ENCODE peak calls at places on chromosomes 3 and 15, in nine cellular contexts. G is lower lobe of right lung; E is PC-9; O is HCT116; B is IMR-90; Q is mammary epithelial cell; S is left ventricle myocardium inferior; T is CD8-positive, alpha-beta T cell; P is tibial nerve. V is an unnamed sample.

GRCh38 chr3:170477395-170477794 is 58.7 kb downstream of the CLDN11 start:
- DNase-seq in B (peak), E (no peak), Q (peak), P (no peak), T (no peak), O (no peak), S (no peak), G (no peak), V (no peak)

GRCh38 chr15:71375934-71376333 is 260.7 kb downstream of the THSD4 start:
- DNase-seq in S (no peak), E (no peak), P (no peak), O (no peak), B (peak), T (no peak), Q (peak), G (no peak), V (no peak)

GRCh38 chr15:89665449-89666146 is 10.3 kb upstream of the KIF7 start:
- DNase-seq in E (peak), B (peak), Q (no peak), T (no peak), P (no peak), S (peak), G (peak), O (no peak), V (peak)

GRCh38 chr3:58469096-58469495 is 22.8 kb upstream of the KCTD6 start:
- DNase-seq in Q (no peak), E (no peak), S (no peak), O (no peak), T (no peak), P (no peak), G (no peak), B (no peak), V (no peak)

GRCh38 chr3:186281172-186281571 is 80.9 kb downstream of the DGKG start:
- DNase-seq in P (no peak), S (no peak), B (peak), O (no peak), T (no peak), Q (peak), E (no peak), G (no peak), V (no peak)

GRCh38 chr3:13785853-13786455 is 93.9 kb downstream of the WNT7A start:
- DNase-seq in P (no peak), Q (no peak), B (no peak), E (no peak), S (no peak), O (no peak), G (peak), T (no peak), V (no peak)

GRCh38 chr3:126354776-126355175 is 2.4 kb downstream of the KLF15 start:
- DNase-seq in P (peak), Q (no peak), S (no peak), G (peak), T (no peak), O (no peak), E (no peak), B (no peak), V (no peak)

GRCh38 chr3:124759666-124760401 is 29.6 kb downstream of the UMPS start:
- DNase-seq in T (no peak), O (no peak), G (no peak), E (no peak), S (no peak), Q (no peak), P (no peak), B (peak), V (no peak)

GRCh38 chr3:21894459-21895083 is 143.6 kb upstream of the ZNF385D start:
- DNase-seq in E (no peak), B (peak), S (no peak), O (no peak), P (no peak), T (no peak), Q (no peak), G (no peak), V (peak)

GRCh38 chr3:99933971-99934750 is 116.5 kb downstream of the CMSS1 start:
- DNase-seq in S (no peak), E (no peak), G (no peak), Q (no peak), O (no peak), P (no peak), T (no peak), B (no peak), V (no peak)

GRCh38 chr3:125052671-125053303 is 3.0 kb downstream of the HEG1 start:
- DNase-seq in O (no peak), G (no peak), S (no peak), E (no peak), B (peak), P (no peak), Q (peak), T (no peak), V (no peak)

GRCh38 chr15:27095809-27096580 is 125.0 kb downstream of the GABRG3 start:
- DNase-seq in B (no peak), E (no peak), Q (no peak), T (no peak), S (no peak), G (no peak), O (no peak), P (no peak), V (no peak)

GRCh38 chr3:144033863-144034262 is 62.2 kb downstream of the DIPK2A start:
- DNase-seq in Q (no peak), T (no peak), B (no peak), P (no peak), E (no peak), O (no peak), S (no peak), G (no peak), V (no peak)

GRCh38 chr3:157088506-157089454 is 71.2 kb downstream of the CCNL1 start:
- DNase-seq in E (peak), G (peak), P (peak), Q (peak), O (peak), B (peak), S (peak), T (peak), V (peak)

GRCh38 chr3:161913786-161914389 is 417.3 kb downstream of the OTOL1 start:
- DNase-seq in B (peak), T (no peak), G (no peak), P (no peak), Q (peak), E (no peak), S (no peak), O (no peak), V (peak)

GRCh38 chr3:71056327-71056726 is 527.2 kb downstream of the FOXP1 start:
- DNase-seq in O (no peak), E (no peak), T (no peak), B (peak), P (no peak), Q (peak), S (no peak), G (no peak), V (peak)

GRCh38 chr3:81927811-81928210 is 166.4 kb upstream of the GBE1 start:
- DNase-seq in P (no peak), O (no peak), G (no peak), T (no peak), Q (no peak), E (no peak), S (no peak), B (no peak), V (no peak)

GRCh38 chr3:178100881-178101280 is 435.4 kb upstream of the KCNMB2 start:
- DNase-seq in O (no peak), S (no peak), Q (no peak), G (no peak), B (no peak), E (no peak), P (no peak), T (no peak), V (no peak)

GRCh38 chr15:29747837-29748417 is 74.3 kb downstream of the TJP1 start:
- DNase-seq in P (no peak), Q (no peak), S (no peak), B (peak), O (peak), T (no peak), E (no peak), G (no peak), V (peak)

GRCh38 chr15:90035835-90036220 is 34.7 kb downstream of the ZNF710 start:
- DNase-seq in T (no peak), P (no peak), E (no peak), B (no peak), O (no peak), G (peak), Q (no peak), S (no peak), V (no peak)

GRCh38 chr3:23162939-23163338 is 40.2 kb upstream of the UBE2E2 start:
- DNase-seq in Q (no peak), P (no peak), B (no peak), S (no peak), G (no peak), E (peak), T (no peak), O (no peak), V (no peak)

GRCh38 chr3:133833880-133834620 is 28.4 kb downstream of the SRPRB start:
- DNase-seq in T (peak), E (no peak), O (no peak), S (no peak), Q (no peak), P (no peak), B (no peak), G (no peak), V (no peak)

GRCh38 chr3:71076361-71076997 is 507.0 kb downstream of the FOXP1 start:
- DNase-seq in O (no peak), P (no peak), Q (no peak), T (no peak), B (peak), G (no peak), S (no peak), E (no peak), V (no peak)

GRCh38 chr15:95051881-95052280 is 820.5 kb downstream of the MCTP2 start:
- DNase-seq in S (no peak), Q (no peak), B (no peak), G (no peak), E (no peak), O (no peak), P (no peak), T (no peak), V (no peak)

GRCh38 chr3:39013289-39013688 is 38.5 kb downstream of the SCN11A start:
- DNase-seq in S (no peak), E (no peak), O (no peak), Q (peak), B (peak), P (no peak), G (no peak), T (no peak), V (no peak)

GRCh38 chr3:154970796-154971195 is 109.3 kb upstream of the MME start:
- DNase-seq in B (peak), P (no peak), S (no peak), E (no peak), G (no peak), T (no peak), O (no peak), Q (peak), V (peak)

GRCh38 chr3:45777111-45777752 is 19.1 kb downstream of the SLC6A20 start:
- DNase-seq in Q (no peak), T (no peak), O (no peak), S (no peak), G (no peak), B (no peak), P (no peak), E (no peak), V (no peak)

GRCh38 chr3:123773681-123774431 is 110.3 kb downstream of the MYLK start:
- DNase-seq in S (no peak), B (peak), O (no peak), G (no peak), E (no peak), Q (no peak), T (no peak), P (no peak), V (no peak)

GRCh38 chr15:65032823-65033537 is 3.5 kb upstream of the MTFMT start:
- DNase-seq in E (peak), O (peak), T (peak), Q (peak), G (peak), B (peak), P (no peak), S (peak), V (no peak)

GRCh38 chr15:64503197-64503596 is 42.8 kb downstream of the ZNF609 start:
- DNase-seq in S (no peak), O (no peak), G (no peak), P (no peak), E (no peak), Q (no peak), B (peak), T (no peak), V (no peak)

GRCh38 chr3:191066669-191067068 is 132.4 kb upstream of the OSTN start:
- DNase-seq in S (no peak), Q (peak), E (no peak), T (no peak), O (no peak), P (no peak), B (peak), G (no peak), V (peak)

GRCh38 chr3:16370872-16371740 is 106.1 kb downstream of the OXNAD1 start:
- DNase-seq in Q (no peak), G (no peak), P (no peak), B (peak), S (peak), E (no peak), O (no peak), T (no peak), V (no peak)

GRCh38 chr3:23071758-23072157 is 131.4 kb upstream of the UBE2E2 start:
- DNase-seq in B (no peak), E (no peak), G (peak), O (no peak), P (no peak), T (no peak), Q (no peak), S (no peak), V (no peak)

GRCh38 chr15:49036650-49037545 is 9.3 kb downstream of the SECISBP2L start:
- DNase-seq in P (no peak), Q (peak), B (peak), E (no peak), S (no peak), O (no peak), T (no peak), G (no peak), V (peak)

GRCh38 chr15:49038382-49038781 is 7.9 kb downstream of the SECISBP2L start:
- DNase-seq in E (no peak), G (no peak), Q (no peak), S (no peak), B (no peak), T (no peak), P (no peak), O (no peak), V (no peak)

GRCh38 chr15:49032601-49033145 is 13.6 kb downstream of the SECISBP2L start:
- DNase-seq in E (no peak), P (no peak), S (no peak), O (no peak), B (no peak), G (no peak), T (no peak), Q (no peak), V (no peak)

GRCh38 chr15:49037546-49037940 is 8.7 kb downstream of the SECISBP2L start:
- DNase-seq in O (no peak), E (no peak), S (no peak), B (no peak), P (no peak), Q (no peak), G (no peak), T (no peak), V (no peak)

DNA sequence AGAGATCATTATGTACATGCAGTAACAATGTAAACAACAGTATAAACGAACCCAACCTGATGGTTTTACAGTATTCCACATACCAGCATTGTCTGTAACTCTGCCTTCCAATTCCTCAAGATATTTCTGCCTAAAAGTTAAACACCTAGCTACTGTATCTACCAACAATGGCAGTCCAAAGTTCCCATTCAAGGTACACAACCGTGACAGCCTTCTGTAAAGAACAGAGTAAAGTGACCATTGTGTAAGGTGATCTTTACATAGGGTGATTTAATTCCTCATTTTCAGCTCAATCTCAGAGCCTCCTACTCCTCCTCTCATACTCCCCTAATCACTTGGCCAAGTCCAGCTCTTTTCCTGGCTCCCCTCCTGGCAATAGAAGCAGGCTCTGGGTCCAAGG is 10.4 kb downstream of the SECISBP2L start:
- DNase-seq in Q (no peak), B (no peak), P (no peak), E (no peak), S (no peak), O (no peak), T (no peak), G (no peak), V (no peak)
- H3K27ac ChIP-seq in Q (no peak), B (no peak), P (no peak), E (no peak), S (no peak), O (no peak), T (no peak), G (no peak), V (no peak)

DNA sequence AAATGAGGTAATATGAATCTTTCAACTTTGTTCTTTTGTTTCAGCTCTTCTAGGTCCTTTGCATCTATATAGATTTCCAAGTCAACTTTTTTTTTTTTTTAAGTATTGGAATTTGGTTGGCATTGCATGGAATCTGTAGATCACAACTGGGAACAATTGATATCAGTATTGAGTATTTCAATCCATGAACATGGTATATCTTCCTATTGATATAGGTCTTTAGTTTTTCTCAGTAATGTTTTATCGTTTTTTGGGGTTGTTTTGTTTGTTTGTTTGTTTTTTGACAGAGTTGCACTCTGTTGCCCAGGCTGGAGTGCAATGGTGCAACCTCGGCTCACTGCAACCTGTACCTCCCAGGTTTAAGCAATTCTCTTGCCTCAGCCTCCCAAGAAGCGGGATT is 137.2 kb downstream of the EEFSEC start:
- DNase-seq in G (no peak), S (no peak), B (no peak), T (no peak), P (no peak), E (no peak), Q (no peak), O (no peak), V (no peak)
- TF ChIP-seq CTCF in G (no peak), S (no peak), B (no peak), T (no peak), P (no peak), E (no peak), Q (no peak), O (no peak), V (no peak)

GRCh38 chr15:77179541-77179998 is 108.7 kb upstream of the TSPAN3 start:
- DNase-seq in B (no peak), O (no peak), T (no peak), S (no peak), P (no peak), G (no peak), E (no peak), Q (no peak), V (no peak)
- H3K27ac ChIP-seq in B (no peak), O (no peak), T (peak), S (no peak), P (no peak), G (no peak), E (no peak), Q (no peak), V (no peak)

DNA sequence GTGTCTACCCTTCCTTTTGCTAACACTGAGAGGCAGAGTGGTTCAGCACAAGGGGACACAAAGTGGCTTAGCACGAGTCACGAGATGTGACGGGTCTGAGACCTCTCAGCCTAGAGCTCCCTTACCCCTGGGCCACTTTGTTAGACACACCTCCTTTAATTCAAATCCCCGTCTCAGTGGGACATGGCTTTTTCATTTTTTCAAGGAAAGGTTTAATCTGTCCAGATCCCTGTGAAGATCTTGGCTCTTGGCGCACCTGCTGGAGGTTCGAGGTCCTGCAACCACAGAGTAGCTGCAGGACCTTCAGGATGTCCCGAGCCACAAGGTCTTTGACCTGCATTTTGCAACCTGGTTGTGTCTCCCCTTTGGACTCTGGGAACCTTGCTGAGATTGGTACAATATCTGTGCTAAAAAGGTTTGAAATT is 52.0 kb downstream of the LPP start:
- DNase-seq in G (no peak), T (no peak), E (no peak), P (no peak), B (no peak), O (peak), S (no peak), Q (no peak), V (no peak)
- TF ChIP-seq CTCF in G (no peak), T (no peak), E (peak), P (peak), B (no peak), O (peak), S (peak), Q (peak), V (no peak)

V was measured in RWPE1.